ENCODE peak calls at places on chromosomes 3 and 15, in five cellular contexts. U is heart left ventricle, M is lower lobe of right lung, X is breast epithelium, Q is colonic mucosa. N is an unnamed sample.
A peak's percentile ranks its signal among the peaks of the same experiment; 100 is the strongest.

GRCh38 chr3:71310595-71311319 is 272.8 kb downstream of the FOXP1 start:
- DNase-seq in U (peak; percentile 64), M (no peak), X (no peak), Q (no peak), N (no peak)

GRCh38 chr3:25583343-25583742 is 81.4 kb downstream of the TOP2B start:
- DNase-seq in U (no peak), M (no peak), X (no peak), Q (peak; percentile 6), N (no peak)

GRCh38 chr3:133479895-133480669 is 80.2 kb downstream of the BFSP2 start:
- DNase-seq in U (no peak), M (no peak), X (no peak), Q (peak; percentile 70), N (no peak)

GRCh38 chr3:169091196-169091595 is 572.3 kb downstream of the MECOM start:
- DNase-seq in U (no peak), M (no peak), X (no peak), Q (no peak), N (no peak)

GRCh38 chr15:74746389-74746788 is 2.3 kb upstream of the CYP1A2 start:
- DNase-seq in U (no peak), M (no peak), X (no peak), Q (no peak), N (no peak)

GRCh38 chr3:106251160-106251892 is 382.5 kb upstream of the CBLB start:
- DNase-seq in U (no peak), M (no peak), X (no peak), Q (no peak), N (no peak)

GRCh38 chr3:71563827-71564226 is 19.7 kb downstream of the FOXP1 start:
- DNase-seq in U (no peak), M (no peak), X (no peak), Q (no peak), N (no peak)

GRCh38 chr3:134640872-134641470 is 9.9 kb downstream of the KY start:
- DNase-seq in U (no peak), M (no peak), X (no peak), Q (peak; percentile 22), N (no peak)

GRCh38 chr15:34789326-34789725 is 6.0 kb downstream of the ACTC1 start:
- DNase-seq in U (no peak), M (no peak), X (no peak), Q (no peak), N (no peak)

GRCh38 chr3:165725296-165725695 is 111.9 kb downstream of the BCHE start:
- DNase-seq in U (no peak), M (no peak), X (no peak), Q (no peak), N (no peak)

GRCh38 chr15:80906159-80906775 is 83.4 kb downstream of the MESD start:
- DNase-seq in U (no peak), M (no peak), X (peak; percentile 68), Q (no peak), N (no peak)

GRCh38 chr15:70494861-70495571 is 268.3 kb downstream of the UACA start:
- DNase-seq in U (no peak), M (no peak), X (no peak), Q (no peak), N (no peak)

GRCh38 chr3:39107874-39108308 is 411 bp downstream of the TTC21A start:
- DNase-seq in U (no peak), M (no peak), X (no peak), Q (no peak), N (no peak)

GRCh38 chr3:163490119-163490518 is 1588.2 kb downstream of the SI start:
- DNase-seq in U (no peak), M (no peak), X (no peak), Q (peak; percentile 44), N (no peak)

GRCh38 chr3:173531602-173532001 is 134.1 kb downstream of the NLGN1 start:
- DNase-seq in U (no peak), M (no peak), X (no peak), Q (no peak), N (no peak)

GRCh38 chr15:77186518-77187095 is 115.7 kb upstream of the TSPAN3 start:
- DNase-seq in U (no peak), M (no peak), X (no peak), Q (no peak), N (no peak)

GRCh38 chr3:159417761-159418160 is 570.9 kb upstream of the IL12A start:
- DNase-seq in U (no peak), M (no peak), X (no peak), Q (no peak), N (no peak)

GRCh38 chr15:80695911-80696651 is 971 bp downstream of the ABHD17C start:
- DNase-seq in U (no peak), M (peak; percentile 64), X (no peak), Q (peak; percentile 79), N (peak; percentile 54)

GRCh38 chr3:9397911-9398714 is 698 bp downstream of the SETD5 start:
- DNase-seq in U (peak; percentile 34), M (peak; percentile 56), X (peak; percentile 54), Q (peak; percentile 65), N (peak; percentile 26)

GRCh38 chr15:77001351-77001750 is 6.4 kb downstream of the PSTPIP1 start:
- DNase-seq in U (no peak), M (peak; percentile 15), X (no peak), Q (no peak), N (no peak)

GRCh38 chr3:12963869-12964712 is 109.1 kb downstream of the IQSEC1 start:
- DNase-seq in U (no peak), M (no peak), X (no peak), Q (no peak), N (no peak)

GRCh38 chr3:12964713-12965612 is 108.3 kb downstream of the IQSEC1 start:
- DNase-seq in U (no peak), M (no peak), X (no peak), Q (peak; percentile 63), N (no peak)

GRCh38 chr3:12967751-12968209 is 105.4 kb downstream of the IQSEC1 start:
- DNase-seq in U (peak; percentile 94), M (peak; percentile 95), X (peak; percentile 87), Q (peak; percentile 89), N (peak; percentile 91)

GRCh38 chr3:12966847-12967750 is 106.1 kb downstream of the IQSEC1 start:
- DNase-seq in U (no peak), M (peak; percentile 55), X (no peak), Q (peak; percentile 34), N (no peak)

DNA sequence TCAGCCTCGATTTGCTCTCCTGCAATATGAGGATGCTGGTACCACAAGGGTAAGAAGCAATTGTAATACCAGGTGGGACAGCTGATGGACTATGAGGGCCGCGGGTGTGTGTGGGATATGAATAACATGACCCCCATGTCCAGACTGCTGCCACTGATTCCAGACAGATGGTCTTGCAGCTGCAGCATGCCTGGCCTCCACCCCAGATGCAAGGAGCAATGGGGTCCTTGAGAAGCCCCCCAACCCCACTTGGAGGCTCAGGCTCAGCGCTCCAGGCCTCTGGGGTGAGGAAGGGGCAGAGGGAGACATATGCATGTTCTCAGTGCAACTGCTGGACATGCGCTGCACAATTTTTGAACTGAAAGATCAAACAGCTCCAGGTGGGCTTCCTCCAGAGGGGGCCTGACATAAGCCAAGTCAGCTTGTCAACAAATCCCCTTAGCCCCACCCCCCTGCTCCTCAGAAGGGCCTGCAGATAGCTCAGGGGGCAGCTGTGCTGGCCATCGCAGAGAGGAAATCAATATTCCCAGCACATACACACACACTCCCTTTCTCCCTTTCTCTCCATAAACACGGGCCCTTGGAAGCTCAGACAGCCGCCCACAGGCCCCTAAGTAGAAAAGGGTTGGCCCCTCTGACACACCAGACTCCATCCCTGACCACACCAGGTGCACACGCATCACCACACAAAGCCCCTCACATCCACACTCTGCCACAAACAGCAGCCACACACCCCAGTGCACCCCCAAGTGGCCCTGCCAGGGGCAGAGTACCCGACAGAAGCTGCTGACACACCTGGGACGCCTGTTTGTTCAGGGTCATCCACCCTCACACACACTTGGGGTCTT is 107.0 kb downstream of the IQSEC1 start:
- DNase-seq in U (no peak), M (no peak), X (no peak), Q (no peak), N (no peak)
- H3K4me3 ChIP-seq in U (peak overlapping the region; percentile 59), M (peak overlapping the region; percentile 88), X (peak overlapping the region; percentile 71), Q (peak overlapping the region; percentile 83), N (no peak overlapping the region)

GRCh38 chr3:192422998-192423349 is 304.4 kb downstream of the FGF12 start:
- DNase-seq in U (no peak), M (no peak), X (no peak), Q (no peak), N (no peak)
- TF ChIP-seq CTCF in U (no peak), M (peak; percentile 23), X (no peak), Q (no peak), N (no peak)

GRCh38 chr3:195698325-195699147 is 22.2 kb upstream of the MUC20 start:
- DNase-seq in U (no peak), M (no peak), X (no peak), Q (no peak), N (no peak)
- H3K36me3 ChIP-seq in U (peaks cover 23% of the 10 kb centered on the region), M (peaks cover 26% of the 10 kb centered on the region), X (no peaks in the 10 kb centered on the region), Q (peaks cover 13% of the 10 kb centered on the region), N (no peaks in the 10 kb centered on the region)

DNA sequence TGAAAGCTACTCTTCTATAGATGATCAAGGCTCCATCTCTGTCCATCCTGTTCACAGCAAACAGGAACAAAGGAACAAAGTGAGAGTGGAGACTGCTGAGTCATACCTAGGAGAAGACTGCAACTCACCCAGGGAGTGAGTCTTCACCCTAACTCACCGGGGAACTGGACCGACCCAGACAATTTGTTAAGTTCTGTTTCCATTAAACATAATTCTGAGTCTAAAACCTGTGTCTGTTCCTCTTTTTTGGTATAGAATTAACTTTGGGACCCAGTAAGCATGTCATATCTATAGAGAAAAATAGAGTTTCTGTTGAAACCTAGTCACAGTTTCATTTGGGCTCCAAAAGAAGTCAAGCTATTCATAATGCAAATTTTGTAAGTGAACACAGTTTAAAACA is 21.6 kb downstream of the CCDC80 start:
- DNase-seq in U (no peak), M (no peak), X (no peak), Q (no peak), N (no peak)
- H3K4me3 ChIP-seq in U (no peak overlapping the region), M (no peak overlapping the region), X (no peak overlapping the region), Q (no peak overlapping the region), N (no peak overlapping the region)

GRCh38 chr3:74897006-74897405 is 282.5 kb upstream of the CNTN3 start:
- DNase-seq in U (no peak), M (no peak), X (no peak), Q (no peak), N (no peak)
- TF ChIP-seq CTCF in U (no peak), M (no peak), X (no peak), Q (no peak), N (no peak)

DNA sequence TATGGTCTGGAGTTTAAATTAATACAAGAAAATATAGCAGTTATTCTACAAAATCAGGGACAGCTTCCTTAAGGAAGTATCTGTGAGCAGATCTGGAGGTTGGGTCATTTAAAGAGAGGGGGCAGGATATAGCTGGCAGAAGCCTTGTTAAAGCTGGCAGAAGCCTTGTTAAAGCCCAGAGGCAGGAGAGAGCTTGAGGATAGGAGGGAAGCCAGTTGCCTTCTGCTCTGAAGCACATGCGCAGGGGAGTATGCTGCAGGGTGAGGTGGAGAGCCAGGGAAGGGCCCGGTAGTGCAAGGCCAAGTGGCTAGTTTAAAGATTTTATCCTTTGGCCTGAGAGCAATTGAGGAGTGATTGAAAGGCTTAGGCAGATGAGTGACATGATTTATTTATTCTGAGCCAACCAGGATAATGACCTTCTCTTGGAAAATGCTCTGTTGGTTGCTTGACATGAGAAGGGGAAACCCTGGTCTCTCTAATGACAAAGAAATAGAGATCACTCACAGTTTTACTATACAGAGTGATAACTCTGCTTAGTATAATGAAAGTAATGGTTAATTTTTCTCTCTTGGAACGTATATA is 3.9 kb downstream of the EAF1 start:
- DNase-seq in U (no peak), M (no peak), X (no peak), Q (no peak), N (no peak)
- H3K36me3 ChIP-seq in U (peaks cover 68% of the 10 kb centered on the region), M (peaks cover 61% of the 10 kb centered on the region), X (no peaks in the 10 kb centered on the region), Q (peaks cover 21% of the 10 kb centered on the region), N (peaks cover 27% of the 10 kb centered on the region)